ENCODE peak calls at places on chromosomes 7 and 10, in ten cellular contexts. W, O, R, J, H, N, T, G, F and Q are unnamed samples. For H3K27me3 and H3K36me3, the result is how much of the 10 kb centered on the place peaks cover.

GRCh38 chr10:4243651-4244050 is 458.6 kb upstream of the KLF6 start:
- DNase-seq in W (no peak), O (peak), R (peak), J (no peak), H (peak), N (peak), T (peak), G (no peak), F (no peak), Q (no peak)

GRCh38 chr7:24715661-24716479 is 41.4 kb downstream of the GSDME start:
- DNase-seq in W (no peak), O (peak), R (peak), J (no peak), H (peak), N (peak), T (no peak), G (peak), F (no peak), Q (peak)

GRCh38 chr10:70315815-70316214 is 32.0 kb upstream of the NPFFR1 start:
- DNase-seq in W (peak), O (no peak), R (no peak), J (no peak), H (no peak), N (no peak), T (no peak), G (no peak), F (no peak), Q (no peak)

GRCh38 chr7:33420311-33420710 is 290.9 kb downstream of the BBS9 start:
- DNase-seq in W (no peak), O (no peak), R (no peak), J (no peak), H (no peak), N (no peak), T (no peak), G (no peak), F (no peak), Q (no peak)

GRCh38 chr7:28536259-28536658 is 123.9 kb downstream of the CREB5 start:
- DNase-seq in W (no peak), O (no peak), R (peak), J (no peak), H (peak), N (peak), T (peak), G (no peak), F (no peak), Q (no peak)

GRCh38 chr7:3092468-3092867 is 48.8 kb upstream of the CARD11 start:
- DNase-seq in W (no peak), O (no peak), R (peak), J (no peak), H (no peak), N (no peak), T (no peak), G (peak), F (no peak), Q (peak)

GRCh38 chr7:103127006-103127405 is 21.9 kb downstream of the NAPEPLD start:
- DNase-seq in W (no peak), O (no peak), R (no peak), J (no peak), H (no peak), N (no peak), T (no peak), G (no peak), F (no peak), Q (no peak)

GRCh38 chr7:79880312-79880711 is 254.3 kb upstream of the GNAI1 start:
- DNase-seq in W (no peak), O (no peak), R (no peak), J (no peak), H (no peak), N (no peak), T (no peak), G (no peak), F (no peak), Q (no peak)

GRCh38 chr7:81299272-81299671 is 380.4 kb upstream of the SEMA3C start:
- DNase-seq in W (no peak), O (peak), R (peak), J (no peak), H (peak), N (peak), T (peak), G (no peak), F (no peak), Q (no peak)

GRCh38 chr7:38306136-38306535 is 32.7 kb upstream of the TARP start:
- DNase-seq in W (no peak), O (no peak), R (no peak), J (no peak), H (no peak), N (no peak), T (no peak), G (no peak), F (no peak), Q (no peak)

GRCh38 chr7:138979226-138979979 is 1.8 kb downstream of the KIAA1549 start:
- DNase-seq in W (no peak), O (no peak), R (no peak), J (peak), H (peak), N (peak), T (no peak), G (no peak), F (no peak), Q (no peak)

GRCh38 chr10:63752318-63752717 is 231.1 kb downstream of the REEP3 start:
- DNase-seq in W (no peak), O (no peak), R (no peak), J (no peak), H (no peak), N (no peak), T (no peak), G (no peak), F (no peak), Q (no peak)

GRCh38 chr7:76233538-76234281 is 32.0 kb downstream of the SRRM3 start:
- DNase-seq in W (no peak), O (no peak), R (no peak), J (no peak), H (peak), N (peak), T (no peak), G (no peak), F (no peak), Q (no peak)

GRCh38 chr10:48523212-48523819 is 81.6 kb downstream of the ARHGAP22 start:
- DNase-seq in W (peak), O (no peak), R (peak), J (peak), H (peak), N (peak), T (peak), G (peak), F (peak), Q (no peak)

GRCh38 chr7:145036592-145037386 is 200.9 kb upstream of the TPK1 start:
- DNase-seq in W (no peak), O (peak), R (peak), J (no peak), H (peak), N (peak), T (peak), G (no peak), F (no peak), Q (peak)

GRCh38 chr10:13684252-13684791 is 97.6 kb downstream of the PRPF18 start:
- DNase-seq in W (peak), O (no peak), R (peak), J (peak), H (peak), N (peak), T (no peak), G (peak), F (peak), Q (no peak)

DNA sequence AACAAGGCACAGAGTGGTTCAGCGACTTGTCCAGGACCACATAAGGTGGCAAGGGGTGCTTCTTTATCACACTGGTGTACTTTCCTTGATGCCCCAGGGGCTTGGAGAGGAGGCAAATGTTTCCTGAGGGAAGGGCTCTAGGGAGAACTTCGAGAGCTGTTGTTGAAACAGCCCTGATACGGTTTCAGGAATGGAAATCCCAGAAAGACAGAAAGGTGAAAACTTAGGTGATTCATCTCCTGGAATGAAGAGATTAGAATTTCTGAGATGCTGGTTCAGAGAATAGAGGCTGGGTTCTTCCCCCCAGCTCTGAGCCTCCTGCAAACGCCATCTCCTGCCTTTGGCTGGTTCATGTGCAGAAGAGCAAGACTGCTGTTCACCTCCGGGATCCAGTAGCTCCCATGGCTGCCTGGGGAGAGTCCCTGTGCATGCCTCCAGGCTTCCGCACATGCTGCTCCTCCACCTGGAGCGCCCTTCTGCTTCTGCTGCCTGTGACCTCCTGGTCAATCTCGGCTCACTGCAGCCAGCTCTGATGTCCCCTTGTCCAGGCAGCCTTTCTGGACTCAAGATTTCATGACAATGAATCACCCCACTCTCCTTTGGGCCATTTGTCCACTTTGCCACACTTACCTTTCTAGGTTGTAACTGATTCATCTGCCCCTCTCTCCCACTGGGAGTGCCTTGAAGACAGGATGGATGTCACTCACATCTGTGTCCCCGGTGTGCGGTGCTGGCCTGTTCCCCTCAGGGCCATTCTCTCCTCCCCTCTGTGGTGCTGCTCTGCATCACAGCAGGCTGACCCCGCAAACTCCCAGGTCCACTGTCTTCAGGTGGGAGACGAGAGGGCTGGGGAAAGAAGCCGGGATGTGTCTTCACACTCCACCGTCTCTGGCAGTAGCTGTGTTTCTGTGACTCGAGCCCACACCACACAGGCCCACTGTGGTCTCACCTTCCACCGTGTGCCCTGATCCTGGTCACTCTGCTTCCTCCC is 3.6 kb upstream of the CDH23 start:
- DNase-seq in W (no peak), O (no peak), R (no peak), J (no peak), H (no peak), N (no peak), T (no peak), G (no peak), F (no peak), Q (no peak)
- H3K27me3 ChIP-seq in W (under half), O (under half), R (half or more), J (under half), H (half or more), N (half or more), T (under half), G (half or more), F (under half), Q (under half)

DNA sequence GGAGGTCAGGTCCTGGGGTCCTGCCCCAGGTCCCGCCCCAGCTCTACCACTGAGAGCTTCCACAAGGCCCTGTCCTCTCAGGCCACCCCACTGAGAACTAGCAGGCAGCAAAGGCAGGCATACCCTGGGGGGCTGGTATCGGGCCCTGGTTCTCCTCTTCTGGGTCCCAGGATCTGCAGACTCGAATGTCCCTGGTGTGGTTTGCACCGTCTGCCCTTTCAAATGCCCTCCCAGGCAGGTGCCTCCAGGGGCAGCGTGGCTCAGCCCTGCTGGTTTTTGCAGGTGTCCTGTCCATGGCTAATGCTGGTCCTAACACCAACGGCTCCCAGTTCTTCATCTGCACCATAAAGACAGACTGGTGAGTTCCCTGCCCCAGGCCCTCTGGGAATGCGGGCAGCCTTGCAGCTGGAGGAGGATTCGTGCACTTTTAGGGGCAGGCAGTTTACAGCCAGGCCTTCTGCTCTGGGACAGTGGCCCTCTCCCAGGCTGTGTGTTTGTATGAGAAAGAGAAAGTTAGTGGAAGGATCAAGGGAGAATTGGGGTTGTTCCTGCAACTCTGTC is 4.8 kb downstream of the PPIF start:
- DNase-seq in W (no peak), O (no peak), R (no peak), J (no peak), H (no peak), N (no peak), T (no peak), G (no peak), F (no peak), Q (no peak)
- H3K36me3 ChIP-seq in W (under half), O (under half), R (half or more), J (half or more), H (under half), N (half or more), T (half or more), G (half or more), F (under half), Q (half or more)

GRCh38 chr10:32982911-32983310 is 24.9 kb upstream of the ITGB1 start:
- DNase-seq in W (no peak), O (no peak), R (no peak), J (no peak), H (no peak), N (peak), T (no peak), G (no peak), F (no peak), Q (no peak)

GRCh38 chr10:32980242-32980557 is 22.2 kb upstream of the ITGB1 start:
- DNase-seq in W (no peak), O (no peak), R (no peak), J (no peak), H (no peak), N (no peak), T (no peak), G (no peak), F (no peak), Q (no peak)

GRCh38 chr10:32982293-32982709 is 24.3 kb upstream of the ITGB1 start:
- DNase-seq in W (no peak), O (no peak), R (peak), J (peak), H (peak), N (peak), T (no peak), G (no peak), F (no peak), Q (no peak)

GRCh38 chr10:32980558-32981468 is 22.8 kb upstream of the ITGB1 start:
- DNase-seq in W (peak), O (peak), R (peak), J (peak), H (peak), N (peak), T (peak), G (peak), F (peak), Q (peak)

GRCh38 chr10:32981760-32982159 is 23.7 kb upstream of the ITGB1 start:
- DNase-seq in W (no peak), O (no peak), R (peak), J (peak), H (peak), N (peak), T (no peak), G (peak), F (no peak), Q (peak)
- H3K27ac ChIP-seq in W (peak), O (peak), R (peak), J (peak), H (peak), N (peak), T (peak), G (peak), F (peak), Q (peak)

GRCh38 chr10:121438320-121438719 is 159.9 kb downstream of the FGFR2 start:
- DNase-seq in W (no peak), O (no peak), R (no peak), J (no peak), H (peak), N (no peak), T (no peak), G (no peak), F (peak), Q (no peak)
- H3K27me3 ChIP-seq in W (under half), O (under half), R (under half), J (under half), H (under half), N (under half), T (under half), G (under half), F (under half), Q (under half)

GRCh38 chr10:1119501-1119900 is 63.3 kb downstream of the WDR37 start:
- DNase-seq in W (no peak), O (no peak), R (no peak), J (no peak), H (peak), N (no peak), T (no peak), G (no peak), F (no peak), Q (no peak)

GRCh38 chr10:1120761-1121160 is 64.6 kb downstream of the WDR37 start:
- DNase-seq in W (no peak), O (no peak), R (no peak), J (no peak), H (no peak), N (no peak), T (no peak), G (no peak), F (no peak), Q (no peak)

GRCh38 chr10:1121311-1121970 is 65.3 kb downstream of the WDR37 start:
- DNase-seq in W (no peak), O (no peak), R (no peak), J (no peak), H (no peak), N (no peak), T (no peak), G (no peak), F (no peak), Q (no peak)

GRCh38 chr10:1119027-1119426 is 62.8 kb downstream of the WDR37 start:
- DNase-seq in W (no peak), O (no peak), R (no peak), J (no peak), H (no peak), N (no peak), T (no peak), G (no peak), F (no peak), Q (no peak)

DNA sequence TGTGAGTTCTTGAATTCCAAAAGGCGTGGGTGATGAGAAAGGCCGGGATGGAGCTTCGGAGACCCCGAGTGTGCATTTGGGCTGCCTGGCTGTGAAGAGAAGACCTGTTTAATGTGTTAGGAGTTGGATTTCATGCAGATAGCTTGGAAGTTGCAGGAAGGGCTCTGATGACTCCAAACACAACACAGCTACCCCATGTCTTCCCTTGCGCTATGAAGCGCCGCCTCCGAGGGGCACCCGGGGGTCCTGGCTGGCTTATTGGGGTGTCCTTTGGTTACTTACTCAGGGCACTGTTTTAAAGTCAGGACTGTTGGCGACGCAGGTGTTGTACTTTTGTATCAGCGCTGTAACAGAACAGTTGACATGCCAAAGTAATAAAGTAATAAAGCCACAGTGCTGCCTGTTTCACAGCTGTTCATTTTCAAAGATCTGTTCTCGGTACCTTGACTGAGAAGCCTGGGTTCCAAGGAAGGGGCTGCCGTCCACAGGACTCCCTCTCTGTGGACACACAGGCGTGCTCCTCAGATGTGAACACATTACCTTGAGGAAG is 64.0 kb downstream of the WDR37 start:
- DNase-seq in W (no peak), O (no peak), R (no peak), J (no peak), H (no peak), N (no peak), T (no peak), G (no peak), F (no peak), Q (no peak)
- H3K36me3 ChIP-seq in W (under half), O (under half), R (half or more), J (under half), H (under half), N (under half), T (under half), G (half or more), F (half or more), Q (half or more)

GRCh38 chr7:46651070-46651469 is 730.0 kb upstream of the IGFBP3 start:
- DNase-seq in W (no peak), O (no peak), R (no peak), J (no peak), H (no peak), N (no peak), T (peak), G (no peak), F (no peak), Q (no peak)
- H3K27ac ChIP-seq in W (no peak), O (no peak), R (no peak), J (no peak), H (no peak), N (no peak), T (peak), G (no peak), F (no peak), Q (no peak)

DNA sequence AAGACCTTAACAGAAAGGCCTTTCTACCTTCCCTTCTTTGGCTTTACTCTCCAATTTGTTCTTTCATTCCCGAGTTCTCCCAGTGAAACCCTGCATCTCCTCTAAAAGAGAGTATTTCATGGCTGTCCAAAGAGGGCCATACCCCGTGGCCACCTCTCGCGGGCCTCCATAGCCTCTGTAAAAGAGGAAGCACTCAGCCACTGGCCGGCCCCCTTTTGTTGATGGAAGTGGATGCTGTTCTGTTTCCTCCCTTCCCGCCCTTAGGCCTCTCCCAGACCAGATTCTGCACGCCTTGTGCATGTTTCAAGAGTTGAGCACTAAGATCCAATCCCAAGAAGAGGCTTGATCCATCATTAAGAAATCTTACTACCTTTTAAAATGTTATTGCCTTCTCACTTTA is 6.7 kb upstream of the FEZF1 start:
- DNase-seq in W (no peak), O (no peak), R (no peak), J (no peak), H (no peak), N (no peak), T (no peak), G (no peak), F (no peak), Q (no peak)
- H3K27me3 ChIP-seq in W (under half), O (half or more), R (half or more), J (under half), H (half or more), N (half or more), T (under half), G (half or more), F (half or more), Q (under half)